ENCODE peak calls at places on chromosomes 4 and X, in ten cellular contexts. E, T, H, P, F, G, L, V, O and I are unnamed samples.

GRCh38 chr4:97987019-97987648 is 156.1 kb downstream of the STPG2 start:
- DNase-seq in F (no peak), T (no peak), V (peak), P (peak), L (no peak), E (no peak), G (no peak), H (peak), O (no peak), I (no peak)

GRCh38 chr4:87132035-87132434 is 88.4 kb downstream of the KLHL8 start:
- DNase-seq in L (no peak), P (no peak), F (no peak), E (no peak), G (no peak), T (no peak), H (no peak), O (no peak), V (no peak), I (no peak)

GRCh38 chrX:44898411-44899221 is 25.6 kb downstream of the KDM6A start:
- DNase-seq in P (peak), F (no peak), O (no peak), L (peak), E (peak), H (no peak), G (peak), T (no peak), V (no peak), I (no peak)

GRCh38 chrX:45669715-45670360 is 469.2 kb upstream of the DIPK2B start:
- DNase-seq in F (peak), V (no peak), E (no peak), T (no peak), O (no peak), P (no peak), H (no peak), G (no peak), L (no peak), I (no peak)

GRCh38 chr4:125481334-125481733 is 166.6 kb downstream of the FAT4 start:
- DNase-seq in H (no peak), G (no peak), F (no peak), L (no peak), T (no peak), E (no peak), V (no peak), O (no peak), P (no peak), I (no peak)

GRCh38 chr4:41287005-41287404 is 30.3 kb downstream of the UCHL1 start:
- DNase-seq in L (no peak), G (no peak), E (no peak), V (no peak), H (peak), F (no peak), P (peak), T (peak), O (no peak), I (no peak)

GRCh38 chrX:13742397-13743176 is 8.0 kb downstream of the OFD1 start:
- DNase-seq in V (no peak), L (no peak), F (no peak), T (no peak), O (no peak), P (peak), G (no peak), E (peak), H (no peak), I (no peak)

GRCh38 chr4:73257995-73258667 is 467 bp downstream of the ANKRD17 start:
- DNase-seq in L (no peak), P (peak), H (no peak), E (no peak), O (no peak), V (peak), F (peak), T (peak), G (peak), I (no peak)

GRCh38 chrX:20727447-20727846 is 460.7 kb upstream of the RPS6KA3 start:
- DNase-seq in T (no peak), O (no peak), F (no peak), V (no peak), G (peak), E (no peak), H (no peak), L (no peak), P (no peak), I (no peak)

GRCh38 chr4:155694100-155694785 is 27.6 kb downstream of the GUCY1A1 start:
- DNase-seq in T (no peak), L (no peak), F (no peak), H (no peak), P (no peak), O (no peak), V (no peak), G (no peak), E (no peak), I (no peak)

GRCh38 chrX:10157545-10157944 is 770 bp downstream of the CLCN4 start:
- DNase-seq in F (peak), V (no peak), T (no peak), P (no peak), H (no peak), L (no peak), E (no peak), G (no peak), O (no peak), I (no peak)

GRCh38 chrX:140503714-140504351 is 1.0 kb downstream of the SOX3 start:
- DNase-seq in L (peak), T (no peak), V (no peak), G (peak), E (no peak), F (peak), P (no peak), H (no peak), O (no peak), I (no peak)

GRCh38 chr4:153432971-153433752 is 33.0 kb upstream of the TMEM131L start:
- DNase-seq in F (peak), H (peak), O (no peak), T (peak), V (peak), E (peak), P (peak), G (peak), L (no peak), I (peak)

GRCh38 chr4:53863731-53864130 is 200.7 kb downstream of the CHIC2 start:
- DNase-seq in G (peak), V (no peak), H (no peak), O (no peak), P (no peak), T (no peak), E (no peak), F (no peak), L (peak), I (no peak)

GRCh38 chr4:55819634-55820033 is at the start of gene EXOC1L:
- DNase-seq in L (no peak), T (no peak), O (no peak), G (no peak), P (peak), E (no peak), V (peak), F (no peak), H (no peak), I (peak)

GRCh38 chrX:11111947-11112346 is 815 bp downstream of the HCCS start:
- DNase-seq in G (no peak), P (no peak), E (no peak), T (no peak), O (no peak), H (no peak), F (no peak), V (no peak), L (no peak), I (no peak)

GRCh38 chrX:47796433-47796906 is 40.2 kb upstream of the ZNF81 start:
- DNase-seq in E (no peak), O (no peak), G (no peak), L (no peak), P (no peak), F (peak), V (no peak), H (peak), T (peak), I (no peak)

GRCh38 chr4:98657531-98658286 is 702 bp downstream of the TSPAN5 start:
- DNase-seq in H (peak), O (no peak), L (peak), G (no peak), P (peak), V (peak), T (peak), F (peak), E (peak), I (no peak)

GRCh38 chr4:170666909-170667308 is 577.2 kb upstream of the AADAT start:
- DNase-seq in G (no peak), V (no peak), O (no peak), P (no peak), L (no peak), E (no peak), F (no peak), H (no peak), T (no peak), I (no peak)

GRCh38 chr4:176036585-176037205 is 28.9 kb upstream of the WDR17 start:
- DNase-seq in T (no peak), V (no peak), E (no peak), O (no peak), G (no peak), L (no peak), P (no peak), F (no peak), H (no peak), I (no peak)